ENCODE peak calls at places on chromosome X, in ten cellular contexts. P is cardiac muscle cell, G is transverse colon, L is H9, E is ovary, O is uterus, V is adrenal gland, C is gastrocnemius medialis, Q is progenitor cell of endocrine pancreas, A is HFF-Myc. F is an unnamed sample.

GRCh38 chrX:320126-320783 is 1.7 kb upstream of the GTPBP6 start:
- DNase-seq in P (no peak), G (peak), L (no peak), E (peak), O (no peak), V (no peak), C (no peak), Q (no peak), A (no peak), F (no peak)

GRCh38 chrX:20693071-20693470 is 426.4 kb upstream of the RPS6KA3 start:
- DNase-seq in P (no peak), G (no peak), L (no peak), E (no peak), O (no peak), V (peak), C (no peak), Q (no peak), A (no peak), F (no peak)

GRCh38 chrX:152637649-152638442 is at the start of gene GABRQ:
- DNase-seq in P (peak), G (peak), L (peak), E (no peak), O (no peak), V (no peak), C (no peak), Q (peak), A (no peak), F (peak)

GRCh38 chrX:2656243-2656836 is 34.8 kb upstream of the CD99 start:
- DNase-seq in P (no peak), G (no peak), L (no peak), E (no peak), O (no peak), V (no peak), C (no peak), Q (no peak), A (no peak), F (no peak)

GRCh38 chrX:132615396-132616131 is 126.7 kb upstream of the MBNL3 start:
- DNase-seq in P (peak), G (peak), L (peak), E (peak), O (peak), V (peak), C (no peak), Q (peak), A (no peak), F (peak)

GRCh38 chrX:71636438-71637252 is 18.3 kb upstream of the CXCR3 start:
- DNase-seq in P (no peak), G (peak), L (no peak), E (no peak), O (no peak), V (no peak), C (no peak), Q (no peak), A (no peak), F (no peak)

GRCh38 chrX:31223817-31224216 is 152.0 kb upstream of the FTHL17 start:
- DNase-seq in P (no peak), G (no peak), L (no peak), E (no peak), O (no peak), V (no peak), C (no peak), Q (no peak), A (no peak), F (no peak)

GRCh38 chrX:102959471-102959870 is 22.4 kb downstream of the RAB40AL start:
- DNase-seq in P (no peak), G (no peak), L (no peak), E (no peak), O (no peak), V (no peak), C (no peak), Q (no peak), A (no peak), F (no peak)

GRCh38 chrX:15434205-15434604 is 50.0 kb upstream of the VEGFD start:
- DNase-seq in P (no peak), G (no peak), L (no peak), E (no peak), O (no peak), V (no peak), C (no peak), Q (no peak), A (no peak), F (no peak)

GRCh38 chrX:53239474-53239873 is 14.5 kb upstream of the KDM5C start:
- DNase-seq in P (no peak), G (no peak), L (peak), E (no peak), O (no peak), V (no peak), C (no peak), Q (no peak), A (no peak), F (no peak)

GRCh38 chrX:110015027-110015426 is 12.1 kb downstream of the TMEM164 start:
- DNase-seq in P (no peak), G (no peak), L (no peak), E (peak), O (no peak), V (no peak), C (no peak), Q (no peak), A (no peak), F (no peak)

GRCh38 chrX:2692221-2693122 is 1.4 kb downstream of the CD99 start:
- DNase-seq in P (peak), G (peak), L (no peak), E (peak), O (peak), V (no peak), C (no peak), Q (no peak), A (no peak), F (no peak)

GRCh38 chrX:72026341-72027023 is 105.2 kb downstream of the RTL5 start:
- DNase-seq in P (no peak), G (no peak), L (peak), E (no peak), O (no peak), V (no peak), C (no peak), Q (no peak), A (no peak), F (no peak)

GRCh38 chrX:129719931-129720520 is 18.8 kb upstream of the XPNPEP2 start:
- DNase-seq in P (no peak), G (no peak), L (no peak), E (no peak), O (no peak), V (no peak), C (no peak), Q (no peak), A (no peak), F (no peak)

GRCh38 chrX:56746996-56747395 is 18.0 kb downstream of the NBDY start:
- DNase-seq in P (no peak), G (no peak), L (no peak), E (no peak), O (no peak), V (no peak), C (no peak), Q (no peak), A (no peak), F (no peak)

GRCh38 chrX:53089224-53089842 is 4.6 kb upstream of the KANTR start:
- DNase-seq in P (peak), G (peak), L (no peak), E (peak), O (peak), V (no peak), C (no peak), Q (no peak), A (no peak), F (no peak)

GRCh38 chrX:46554942-46555341 is 9.7 kb upstream of the ZNF674 start:
- DNase-seq in P (no peak), G (no peak), L (no peak), E (no peak), O (no peak), V (no peak), C (no peak), Q (no peak), A (no peak), F (no peak)

GRCh38 chrX:17494231-17494630 is 119.2 kb downstream of the NHS start:
- DNase-seq in P (no peak), G (no peak), L (no peak), E (no peak), O (no peak), V (no peak), C (no peak), Q (no peak), A (no peak), F (no peak)

GRCh38 chrX:72394518-72395163 is 88.9 kb upstream of the CITED1 start:
- DNase-seq in P (peak), G (no peak), L (no peak), E (peak), O (no peak), V (no peak), C (peak), Q (no peak), A (no peak), F (no peak)

GRCh38 chrX:151039351-151039750 is 56.2 kb downstream of the HMGB3 start:
- DNase-seq in P (no peak), G (no peak), L (no peak), E (no peak), O (no peak), V (no peak), C (no peak), Q (no peak), A (no peak), F (no peak)

GRCh38 chrX:99172958-99173357 is 1237.1 kb downstream of the PCDH19 start:
- DNase-seq in P (no peak), G (no peak), L (peak), E (no peak), O (no peak), V (no peak), C (no peak), Q (no peak), A (no peak), F (no peak)

GRCh38 chrX:108610141-108610540 is 126.2 kb downstream of the IRS4 start:
- DNase-seq in P (no peak), G (no peak), L (no peak), E (no peak), O (no peak), V (no peak), C (no peak), Q (no peak), A (no peak), F (no peak)

GRCh38 chrX:19888419-19888879 is 1.0 kb upstream of the SH3KBP1 start:
- DNase-seq in P (peak), G (no peak), L (no peak), E (no peak), O (peak), V (peak), C (no peak), Q (no peak), A (peak), F (no peak)

GRCh38 chrX:38045697-38046096 is 39.3 kb downstream of the SYTL5 start:
- DNase-seq in P (no peak), G (no peak), L (no peak), E (no peak), O (peak), V (no peak), C (no peak), Q (no peak), A (no peak), F (no peak)

GRCh38 chrX:138756234-138756633 is 44.7 kb upstream of the FGF13 start:
- DNase-seq in P (peak), G (no peak), L (peak), E (peak), O (no peak), V (peak), C (peak), Q (peak), A (no peak), F (peak)

GRCh38 chrX:97683256-97683655 is 799.5 kb downstream of the RPA4 start:
- DNase-seq in P (no peak), G (peak), L (no peak), E (no peak), O (no peak), V (no peak), C (no peak), Q (no peak), A (no peak), F (no peak)

GRCh38 chrX:106898462-106898861 is 4.7 kb downstream of the RIPPLY1 start:
- DNase-seq in P (peak), G (no peak), L (no peak), E (no peak), O (no peak), V (peak), C (no peak), Q (no peak), A (peak), F (no peak)

GRCh38 chrX:45633419-45633818 is 432.7 kb upstream of the DIPK2B start:
- DNase-seq in P (no peak), G (no peak), L (no peak), E (no peak), O (no peak), V (no peak), C (no peak), Q (no peak), A (no peak), F (no peak)

GRCh38 chrX:137071596-137071995 is 37.8 kb upstream of the GPR101 start:
- DNase-seq in P (no peak), G (no peak), L (no peak), E (no peak), O (no peak), V (no peak), C (no peak), Q (no peak), A (no peak), F (no peak)

DNA sequence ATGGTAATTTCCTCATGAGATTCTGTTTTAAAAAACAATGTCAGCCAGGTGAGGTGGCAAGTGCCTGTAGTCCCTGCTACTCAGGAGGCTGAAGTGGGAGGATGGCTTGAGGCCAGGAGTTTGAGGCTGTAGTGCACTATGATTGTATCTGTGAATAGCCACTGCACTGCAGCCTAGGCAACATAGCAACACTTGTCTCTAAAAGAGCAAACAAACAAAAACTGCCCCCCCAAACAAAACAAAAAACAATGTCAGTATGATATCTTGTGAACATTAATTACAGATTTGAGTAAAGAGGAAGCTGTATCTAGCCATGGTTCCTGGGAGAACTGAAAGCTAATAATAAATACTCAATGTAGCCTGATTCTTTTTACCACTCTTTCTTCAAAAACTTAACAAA is 6.8 kb upstream of the MSL3 start:
- DNase-seq in P (no peak), G (no peak), L (no peak), E (no peak), O (no peak), V (no peak), C (no peak), Q (no peak), A (no peak), F (no peak)
- TF ChIP-seq CTCF in P (no peak), G (no peak), L (no peak), E (no peak), O (no peak), V (no peak), C (no peak), Q (no peak), A (no peak), F (no peak)

GRCh38 chrX:101203782-101204351 is 15.7 kb upstream of the DRP2 start:
- DNase-seq in P (no peak), G (no peak), L (no peak), E (no peak), O (no peak), V (no peak), C (no peak), Q (no peak), A (no peak), F (no peak)

GRCh38 chrX:101208152-101208905 is 11.3 kb upstream of the DRP2 start:
- DNase-seq in P (no peak), G (no peak), L (no peak), E (no peak), O (no peak), V (no peak), C (no peak), Q (no peak), A (no peak), F (no peak)

GRCh38 chrX:101210630-101211029 is 9.0 kb upstream of the DRP2 start:
- DNase-seq in P (no peak), G (no peak), L (no peak), E (no peak), O (no peak), V (no peak), C (no peak), Q (no peak), A (no peak), F (no peak)

DNA sequence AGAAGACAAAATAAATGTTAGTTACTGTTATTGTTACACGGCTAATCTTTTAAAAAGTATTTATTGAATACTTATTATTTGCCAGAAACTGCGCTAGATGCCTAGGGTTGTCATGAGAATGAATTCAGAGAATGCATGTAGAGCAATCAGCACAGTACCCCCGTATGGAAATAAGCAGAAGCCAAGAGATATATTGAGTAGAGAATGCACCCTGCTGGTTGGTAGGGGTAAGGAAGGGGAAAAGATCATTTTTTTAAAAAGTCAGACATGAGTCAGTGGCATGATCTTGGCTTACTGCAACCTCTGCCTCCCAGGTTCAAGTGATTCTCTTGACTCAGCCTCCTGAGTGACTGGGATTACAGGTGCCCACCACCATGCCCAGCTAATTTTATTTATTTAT is 13.1 kb upstream of the DRP2 start:
- DNase-seq in P (peak), G (no peak), L (no peak), E (no peak), O (no peak), V (no peak), C (no peak), Q (no peak), A (peak), F (no peak)
- TF ChIP-seq CTCF in P (peak), G (peak), L (peak), E (no peak), O (no peak), V (peak), C (no peak), Q (peak), A (peak), F (peak)

GRCh38 chrX:69031181-69031580 is 134.1 kb downstream of the PJA1 start:
- DNase-seq in P (peak), G (no peak), L (peak), E (no peak), O (no peak), V (no peak), C (no peak), Q (no peak), A (no peak), F (no peak)
- TF ChIP-seq CTCF in P (peak), G (peak), L (peak), E (no peak), O (no peak), V (no peak), C (no peak), Q (peak), A (no peak), F (no peak)

GRCh38 chrX:74535211-74535621 is 79.2 kb downstream of the RLIM start:
- DNase-seq in P (peak), G (peak), L (peak), E (no peak), O (peak), V (peak), C (no peak), Q (no peak), A (peak), F (no peak)
- TF ChIP-seq CTCF in P (peak), G (no peak), L (peak), E (peak), O (peak), V (peak), C (no peak), Q (peak), A (peak), F (peak)

GRCh38 chrX:48511561-48511960 is 2.8 kb downstream of the PORCN start:
- DNase-seq in P (no peak), G (no peak), L (no peak), E (no peak), O (no peak), V (no peak), C (no peak), Q (no peak), A (no peak), F (no peak)
- TF ChIP-seq CTCF in P (peak), G (no peak), L (peak), E (no peak), O (no peak), V (no peak), C (no peak), Q (peak), A (peak), F (peak)

GRCh38 chrX:154485150-154486051 is 1.0 kb downstream of the UBL4A start:
- DNase-seq in P (no peak), G (no peak), L (no peak), E (no peak), O (peak), V (peak), C (no peak), Q (no peak), A (no peak), F (no peak)
- TF ChIP-seq CTCF in P (no peak), G (no peak), L (no peak), E (no peak), O (no peak), V (no peak), C (no peak), Q (no peak), A (no peak), F (no peak)

GRCh38 chrX:27381419-27381818 is 81.7 kb downstream of the PPP4R3C start:
- DNase-seq in P (no peak), G (no peak), L (no peak), E (no peak), O (no peak), V (no peak), C (no peak), Q (no peak), A (no peak), F (no peak)

GRCh38 chrX:27380163-27380845 is 82.8 kb downstream of the PPP4R3C start:
- DNase-seq in P (no peak), G (no peak), L (no peak), E (no peak), O (no peak), V (no peak), C (no peak), Q (no peak), A (no peak), F (no peak)
- TF ChIP-seq CTCF in P (no peak), G (no peak), L (no peak), E (no peak), O (no peak), V (no peak), C (no peak), Q (no peak), A (no peak), F (no peak)

GRCh38 chrX:40105791-40106676 is 8.3 kb upstream of the BCOR start:
- DNase-seq in P (peak), G (peak), L (peak), E (peak), O (peak), V (peak), C (no peak), Q (peak), A (no peak), F (peak)

GRCh38 chrX:40102393-40103381 is 4.9 kb upstream of the BCOR start:
- DNase-seq in P (peak), G (no peak), L (peak), E (no peak), O (no peak), V (no peak), C (no peak), Q (no peak), A (no peak), F (no peak)

GRCh38 chrX:40105016-40105790 is 7.4 kb upstream of the BCOR start:
- DNase-seq in P (peak), G (peak), L (peak), E (peak), O (no peak), V (peak), C (no peak), Q (no peak), A (no peak), F (no peak)

GRCh38 chrX:40104649-40105015 is 6.9 kb upstream of the BCOR start:
- DNase-seq in P (peak), G (peak), L (no peak), E (no peak), O (peak), V (peak), C (no peak), Q (no peak), A (no peak), F (no peak)

DNA sequence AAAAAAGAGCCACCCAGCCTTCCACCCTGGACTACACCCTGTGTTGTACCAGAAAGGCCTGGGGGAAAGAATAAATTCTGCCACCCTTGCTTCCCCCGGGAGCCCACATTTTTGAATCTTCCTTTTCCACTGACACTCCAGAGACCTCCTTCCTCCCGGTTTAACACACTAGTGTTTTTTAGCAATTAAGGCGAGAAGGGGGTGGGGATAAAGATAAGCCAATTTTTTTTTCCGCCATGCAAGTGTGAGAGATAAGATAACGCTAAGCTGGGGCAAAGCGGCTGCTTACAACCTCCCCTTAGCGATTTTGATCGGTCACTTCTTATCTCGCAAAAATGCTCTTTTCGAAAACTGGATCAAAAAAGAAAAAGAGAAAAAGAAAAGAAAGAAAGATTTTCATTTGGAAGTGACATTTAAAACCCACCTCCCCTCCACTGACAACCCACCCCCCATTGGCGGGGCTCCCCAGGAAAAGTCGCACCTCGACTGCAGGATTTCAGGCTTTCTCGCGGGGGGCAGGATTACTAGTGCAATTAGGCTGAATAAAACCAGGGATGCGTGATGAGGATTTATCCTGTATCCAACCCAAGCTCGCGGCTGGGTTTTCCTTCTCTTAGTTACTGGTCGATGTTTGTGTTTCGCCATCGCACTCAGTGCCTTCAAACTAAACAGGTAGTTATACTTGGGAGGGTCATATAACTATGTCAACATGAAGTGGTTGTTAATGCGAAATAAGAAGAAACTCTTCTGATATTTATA is 6.0 kb upstream of the BCOR start:
- DNase-seq in P (no peak), G (no peak), L (no peak), E (no peak), O (no peak), V (no peak), C (no peak), Q (no peak), A (no peak), F (no peak)
- TF ChIP-seq CTCF in P (no peak), G (no peak), L (no peak), E (no peak), O (no peak), V (no peak), C (no peak), Q (no peak), A (no peak), F (no peak)

GRCh38 chrX:22395372-22395771 is 122.7 kb downstream of the CBLL2 start:
- DNase-seq in P (no peak), G (no peak), L (no peak), E (no peak), O (no peak), V (no peak), C (no peak), Q (no peak), A (no peak), F (no peak)
- TF ChIP-seq CTCF in P (no peak), G (no peak), L (no peak), E (no peak), O (no peak), V (no peak), C (no peak), Q (no peak), A (no peak), F (no peak)

GRCh38 chrX:149527705-149528104 is 13.1 kb upstream of the EOLA1 start:
- DNase-seq in P (peak), G (no peak), L (no peak), E (no peak), O (no peak), V (no peak), C (no peak), Q (no peak), A (no peak), F (no peak)
- TF ChIP-seq CTCF in P (peak), G (peak), L (peak), E (peak), O (peak), V (peak), C (no peak), Q (peak), A (peak), F (peak)

F was measured in neural crest cell.